ENCODE peak calls at places on chromosomes 11 and 22, in nine cellular contexts. C is sigmoid colon, V is heart left ventricle, K is A549, A is spleen, Q is tibial nerve, S is stomach, B is uterus, F is upper lobe of left lung. J is an unnamed sample. For H3K4me1, the result is how much of the 10 kb centered on the place peaks cover.

GRCh38 chr11:121595717-121596156 is 143.0 kb upstream of the SORL1-AS1 start:
- DNase-seq in B (no peak), F (no peak), S (no peak), Q (no peak), A (no peak), V (peak), C (peak), K (peak), J (no peak)

GRCh38 chr11:69293087-69293486 is 868 bp upstream of the MYEOV start:
- DNase-seq in A (peak), S (no peak), V (no peak), C (no peak), K (peak), Q (no peak), B (no peak), F (peak), J (peak)

GRCh38 chr11:123587044-123587443 is 67.4 kb downstream of the SCN3B start:
- DNase-seq in A (no peak), C (no peak), K (peak), B (no peak), S (no peak), F (no peak), Q (no peak), V (no peak), J (peak)

GRCh38 chr11:86523738-86524602 is 148.4 kb downstream of the ME3 start:
- DNase-seq in B (no peak), C (no peak), F (no peak), S (peak), K (peak), V (no peak), Q (no peak), A (no peak), J (no peak)

GRCh38 chr11:71947498-71947897 is 18.7 kb downstream of the RNF121 start:
- DNase-seq in F (no peak), B (no peak), Q (no peak), C (no peak), S (no peak), K (peak), V (no peak), A (no peak), J (no peak)

GRCh38 chr22:46044718-46045458 is 67.9 kb upstream of the WNT7B start:
- DNase-seq in V (no peak), S (peak), Q (no peak), F (peak), K (no peak), C (peak), A (peak), B (peak), J (peak)

GRCh38 chr11:57131080-57131790 is 50.5 kb upstream of the LRRC55 start:
- DNase-seq in A (no peak), K (peak), Q (no peak), F (no peak), C (no peak), V (no peak), S (peak), B (peak), J (no peak)

GRCh38 chr11:126542621-126543020 is 187.1 kb downstream of the ST3GAL4 start:
- DNase-seq in S (no peak), A (no peak), V (no peak), K (no peak), B (no peak), C (no peak), F (no peak), Q (no peak), J (no peak)

GRCh38 chr11:105670811-105671210 is 60.9 kb downstream of the GRIA4 start:
- DNase-seq in C (no peak), Q (no peak), F (no peak), B (no peak), V (no peak), S (no peak), A (no peak), K (no peak), J (no peak)

GRCh38 chr11:79182794-79183193 is 258.0 kb downstream of the TENM4 start:
- DNase-seq in K (no peak), F (no peak), C (no peak), B (no peak), V (no peak), Q (no peak), A (no peak), S (no peak), J (no peak)

GRCh38 chr11:36146437-36146836 is 142.8 kb downstream of the COMMD9 start:
- DNase-seq in F (no peak), B (no peak), S (no peak), K (peak), C (no peak), Q (no peak), A (no peak), V (no peak), J (no peak)

GRCh38 chr11:57514538-57515331 is 767 bp downstream of the SLC43A1 start:
- DNase-seq in C (peak), V (peak), B (peak), A (peak), Q (peak), S (peak), K (no peak), F (peak), J (peak)

GRCh38 chr22:36052505-36052941 is 23.9 kb upstream of the RBFOX2 start:
- DNase-seq in A (no peak), Q (no peak), V (no peak), C (no peak), K (peak), F (no peak), B (no peak), S (peak), J (no peak)

DNA sequence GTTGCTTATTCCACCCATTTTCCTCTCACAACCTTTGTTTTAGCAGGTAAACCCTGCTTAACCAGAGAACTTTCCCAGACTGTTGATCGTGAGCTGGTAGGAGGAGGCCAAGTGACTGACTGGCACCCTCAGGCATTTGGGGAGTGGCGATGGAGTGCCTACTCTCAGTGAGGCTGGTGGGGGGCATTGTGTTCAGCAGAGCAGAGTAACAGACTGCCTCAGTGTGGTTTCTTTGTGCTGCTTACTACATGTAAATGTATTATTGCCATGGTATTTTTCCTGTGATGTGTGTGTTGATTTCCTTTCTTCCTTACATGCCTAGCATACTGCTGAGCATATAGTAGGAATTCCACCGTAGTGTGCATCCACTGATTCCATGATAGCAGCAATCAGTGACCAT is 2.6 kb downstream of the MARK2 start:
- DNase-seq in C (no peak), K (no peak), F (no peak), S (no peak), B (no peak), Q (no peak), V (peak), A (no peak), J (no peak)
- H3K4me1 ChIP-seq in C (half or more), K (half or more), F (half or more), S (half or more), B (under half), Q (under half), V (under half), A (half or more), J (under half)

DNA sequence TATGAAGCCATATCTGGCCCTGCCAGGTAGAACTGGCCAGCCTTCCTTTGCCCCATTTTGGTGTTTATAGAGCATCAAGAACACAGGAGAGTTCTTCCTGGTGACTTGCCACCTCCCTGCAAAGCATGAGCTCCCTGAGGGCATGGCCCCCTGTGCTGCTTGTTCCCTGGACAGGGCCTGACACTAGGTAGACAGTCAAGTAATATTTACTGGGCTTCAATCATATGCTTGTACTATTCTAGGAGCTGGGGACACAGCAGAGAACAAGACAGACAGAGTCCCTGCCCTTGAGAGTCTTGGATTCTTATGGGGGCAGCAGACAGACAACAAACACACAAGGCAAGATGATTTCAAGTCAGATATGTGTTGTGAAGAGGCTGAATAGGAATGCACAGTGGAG is 10.0 kb upstream of the CBX6 start:
- DNase-seq in V (no peak), Q (no peak), B (no peak), F (no peak), K (no peak), S (no peak), C (no peak), A (no peak), J (no peak)
- TF ChIP-seq POLR2A in V (no peak), Q (no peak), B (no peak), F (no peak), K (no peak), S (no peak), C (no peak), A (no peak), J (no peak)

GRCh38 chr11:1835671-1836010 is 851 bp downstream of the SYT8 start:
- DNase-seq in C (no peak), A (peak), V (peak), K (no peak), B (no peak), Q (no peak), F (peak), S (no peak), J (no peak)
- H3K4me3 ChIP-seq in C (no peak), A (no peak), V (no peak), K (no peak), B (no peak), Q (no peak), F (no peak), S (no peak), J (no peak)

GRCh38 chr11:114123692-114124330 is 64.3 kb downstream of the ZBTB16 start:
- DNase-seq in A (no peak), B (no peak), F (no peak), V (no peak), S (no peak), Q (no peak), K (no peak), C (peak), J (no peak)

GRCh38 chr11:114124601-114125144 is 65.2 kb downstream of the ZBTB16 start:
- DNase-seq in A (no peak), B (no peak), F (no peak), V (no peak), K (no peak), Q (no peak), S (no peak), C (no peak), J (no peak)

GRCh38 chr11:114122668-114123067 is 63.2 kb downstream of the ZBTB16 start:
- DNase-seq in B (no peak), Q (no peak), V (no peak), S (no peak), C (no peak), A (no peak), K (no peak), F (no peak), J (no peak)

GRCh38 chr11:114125959-114126358 is 66.4 kb downstream of the ZBTB16 start:
- DNase-seq in B (no peak), Q (no peak), A (no peak), F (no peak), K (no peak), V (no peak), C (peak), S (no peak), J (no peak)

DNA sequence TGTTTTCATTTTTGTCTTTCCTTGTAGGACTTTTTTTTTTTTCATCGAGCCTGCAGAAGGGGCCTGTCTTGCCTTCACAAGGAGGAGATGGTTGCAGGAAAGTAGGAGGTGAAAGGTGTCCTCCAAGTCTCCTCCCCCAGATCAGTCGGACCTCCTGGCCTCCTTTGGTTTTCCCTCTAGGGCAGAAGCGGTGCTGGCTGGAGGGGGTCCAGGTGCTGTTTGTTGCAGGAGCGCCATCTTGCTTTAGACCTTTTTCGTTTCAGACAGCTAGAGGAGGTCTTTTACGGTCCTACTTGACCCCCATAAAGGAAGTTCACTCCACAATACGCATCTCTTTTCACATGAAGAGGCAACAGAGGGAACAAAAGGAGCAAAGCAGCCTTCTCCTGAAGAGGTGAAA is 66.0 kb downstream of the ZBTB16 start:
- DNase-seq in V (no peak), B (no peak), K (no peak), C (peak), S (no peak), F (no peak), A (no peak), Q (no peak), J (no peak)
- H3K4me1 ChIP-seq in V (half or more), B (under half), K (under half), C (half or more), S (half or more), F (half or more), A (under half), Q (under half), J (under half)

DNA sequence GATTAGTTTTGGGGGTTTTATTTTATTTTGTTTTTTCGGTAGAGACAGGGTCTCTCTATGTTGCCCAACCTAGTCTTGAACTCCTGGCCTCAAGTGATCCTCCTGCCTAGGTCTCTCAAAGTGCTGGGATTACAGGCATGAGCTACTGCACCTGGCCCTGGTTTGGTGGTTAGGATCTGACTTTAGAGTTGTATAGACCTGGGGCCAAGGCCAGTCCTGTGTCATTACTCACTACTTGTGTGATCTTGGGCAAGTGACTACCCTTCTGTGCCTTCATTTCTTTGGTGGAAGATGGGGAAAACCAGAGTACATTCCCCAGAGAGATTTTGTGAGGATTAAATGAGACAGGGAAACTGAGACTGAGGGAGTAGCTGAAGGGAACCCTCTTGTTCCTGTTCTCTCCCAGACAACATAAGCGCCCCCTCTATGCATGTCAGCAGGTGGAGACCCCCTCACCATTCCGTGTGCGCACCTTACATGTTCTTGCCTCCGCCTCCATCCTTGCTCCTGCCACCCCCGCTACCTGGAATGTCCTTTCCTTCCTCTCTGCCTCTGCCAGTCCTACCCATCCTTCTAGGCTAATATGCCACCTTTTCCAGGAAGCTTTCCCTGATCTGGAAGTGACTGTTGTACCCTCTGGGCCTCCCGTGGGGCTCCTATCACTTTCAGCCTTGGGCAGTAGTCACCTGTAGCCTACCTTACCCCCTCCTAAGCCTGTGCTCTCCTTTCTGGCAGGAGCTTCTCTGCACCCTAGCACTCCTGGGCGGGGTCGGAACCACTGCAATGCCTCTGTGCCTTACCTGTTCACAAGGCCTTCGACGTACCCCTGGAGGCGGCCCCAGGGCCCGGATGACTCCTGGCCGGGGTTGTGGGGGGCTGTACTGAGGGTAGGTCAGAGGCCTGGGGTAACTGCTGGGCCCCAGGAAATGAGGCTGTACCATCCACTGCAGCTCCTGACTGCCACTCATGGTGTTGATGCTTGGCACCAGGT is 3.9 kb downstream of the FOSL1 start:
- DNase-seq in F (no peak), V (no peak), K (no peak), C (no peak), S (no peak), A (no peak), B (no peak), Q (no peak), J (no peak)
- TF ChIP-seq POLR2A in F (no peak), V (no peak), K (no peak), C (no peak), S (no peak), A (no peak), B (no peak), Q (no peak), J (no peak)

DNA sequence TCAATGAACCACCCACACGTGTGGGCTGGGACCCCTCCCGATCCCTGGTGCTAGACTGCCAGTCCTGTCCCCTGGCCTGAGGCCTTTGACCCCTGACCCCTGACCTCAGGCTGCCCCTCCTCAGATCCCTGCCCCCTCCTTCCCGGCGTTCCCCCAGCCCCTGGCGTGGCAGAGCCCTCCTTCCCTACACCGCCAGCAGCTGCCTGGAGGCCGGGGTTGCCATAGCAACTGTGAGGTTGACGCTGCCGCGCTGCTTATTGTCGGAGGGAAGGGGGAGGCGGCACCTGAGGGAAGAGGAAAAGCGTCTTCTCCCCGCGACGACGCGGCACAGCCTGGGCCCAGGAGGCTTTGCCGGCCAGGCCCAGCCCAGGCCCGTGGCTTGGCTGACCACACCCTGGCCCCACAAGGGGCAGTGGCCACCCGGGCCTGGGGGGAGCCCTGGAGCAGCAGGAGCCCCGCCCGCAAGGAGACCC is 32.6 kb downstream of the SHANK3 start:
- DNase-seq in B (no peak), Q (no peak), F (no peak), S (peak), C (peak), A (peak), V (peak), K (no peak), J (no peak)
- H3K4me3 ChIP-seq in B (no peak), Q (no peak), F (no peak), S (no peak), C (no peak), A (no peak), V (no peak), K (no peak), J (no peak)